ENCODE peak calls at places on chromosomes 4 and X, in four cellular contexts. One of them, this sample, is unnamed.
A peak's percentile ranks its signal among the peaks of the same experiment; 100 is the strongest.

GRCh38 chr4:1205641-1206298 is 33.4 kb upstream of the SPON2 start:
- DNase-seq in AG08395: no peak
- DNase-seq in NCI-H1930: no peak
- DNase-seq in ELF-1: no peak
- DNase-seq in this sample: no peak

GRCh38 chr4:174591243-174592021 is 69.1 kb upstream of the HPGD start:
- DNase-seq in AG08395: no peak
- DNase-seq in NCI-H1930: no peak
- DNase-seq in ELF-1: no peak
- DNase-seq in this sample: no peak

GRCh38 chr4:131337956-131338355 is 1811.1 kb upstream of the PCDH10 start:
- DNase-seq in ELF-1: no peak
- DNase-seq in AG08395: no peak
- DNase-seq in NCI-H1930: no peak
- DNase-seq in this sample: no peak

GRCh38 chrX:1390621-1391369 is 1.1 kb downstream of the SLC25A6 start:
- DNase-seq in ELF-1: no peak
- DNase-seq in AG08395: no peak
- DNase-seq in NCI-H1930: no peak
- DNase-seq in this sample: no peak

GRCh38 chr4:56909083-56909981 is 1.6 kb downstream of the REST start:
- DNase-seq in NCI-H1930: no peak
- DNase-seq in AG08395: peak; percentile 65
- DNase-seq in ELF-1: peak; percentile 80
- DNase-seq in this sample: no peak

GRCh38 chr4:15765910-15766703 is 12.0 kb upstream of the CD38 start:
- DNase-seq in NCI-H1930: no peak
- DNase-seq in ELF-1: no peak
- DNase-seq in AG08395: no peak
- DNase-seq in this sample: no peak

GRCh38 chrX:56248492-56248891 is 16.3 kb downstream of the KLF8 start:
- DNase-seq in AG08395: peak; percentile 58
- DNase-seq in ELF-1: peak; percentile 81
- DNase-seq in NCI-H1930: peak; percentile 21
- DNase-seq in this sample: peak; percentile 7

GRCh38 chr4:56320293-56320692 is 67.0 kb downstream of the AASDH start:
- DNase-seq in AG08395: no peak
- DNase-seq in ELF-1: no peak
- DNase-seq in NCI-H1930: no peak
- DNase-seq in this sample: no peak

GRCh38 chr4:1045193-1045594 is 33.8 kb downstream of the FGFRL1 start:
- DNase-seq in NCI-H1930: no peak
- DNase-seq in ELF-1: no peak
- DNase-seq in AG08395: no peak
- DNase-seq in this sample: no peak

GRCh38 chrX:130497531-130497930 is 95.7 kb downstream of the RBMX2 start:
- DNase-seq in NCI-H1930: no peak
- DNase-seq in ELF-1: no peak
- DNase-seq in AG08395: no peak
- DNase-seq in this sample: no peak

GRCh38 chrX:136067097-136067496 is 80.2 kb upstream of the FHL1 start:
- DNase-seq in ELF-1: no peak
- DNase-seq in NCI-H1930: no peak
- DNase-seq in AG08395: no peak
- DNase-seq in this sample: no peak

GRCh38 chr4:189823611-189824010 is 117.1 kb upstream of the FRG1 start:
- DNase-seq in NCI-H1930: no peak
- DNase-seq in ELF-1: no peak
- DNase-seq in AG08395: no peak
- DNase-seq in this sample: no peak

GRCh38 chrX:71911731-71912050 is 1.0 kb downstream of the NHSL2 start:
- DNase-seq in AG08395: no peak
- DNase-seq in ELF-1: peak; percentile 82
- DNase-seq in NCI-H1930: no peak
- DNase-seq in this sample: no peak

GRCh38 chr4:162201673-162202072 is 37.9 kb upstream of the FSTL5 start:
- DNase-seq in ELF-1: no peak
- DNase-seq in NCI-H1930: no peak
- DNase-seq in AG08395: no peak
- DNase-seq in this sample: no peak

GRCh38 chr4:173866289-173866688 is 336.3 kb upstream of the HAND2 start:
- DNase-seq in ELF-1: no peak
- DNase-seq in AG08395: no peak
- DNase-seq in NCI-H1930: no peak
- DNase-seq in this sample: no peak

GRCh38 chr4:37767546-37767945 is 58.9 kb upstream of the PGM2 start:
- DNase-seq in AG08395: no peak
- DNase-seq in NCI-H1930: no peak
- DNase-seq in ELF-1: no peak
- DNase-seq in this sample: no peak